ENCODE peak calls at places on chromosomes 2 and 18, in six cellular contexts. One of them, this sample, is unnamed.

GRCh38 chr2:28747714-28748113 is 3.9 kb upstream of the PPP1CB start:
- DNase-seq in heart left ventricle: no peak
- DNase-seq in A549: no peak
- DNase-seq in left ventricle myocardium inferior: no peak
- DNase-seq in thyroid gland: no peak
- DNase-seq in HL-60: no peak
- DNase-seq in this sample: no peak

GRCh38 chr2:233142355-233142897 is 82.3 kb downstream of the INPP5D start:
- DNase-seq in heart left ventricle: no peak
- DNase-seq in A549: no peak
- DNase-seq in left ventricle myocardium inferior: no peak
- DNase-seq in thyroid gland: no peak
- DNase-seq in HL-60: no peak
- DNase-seq in this sample: no peak

GRCh38 chr2:118112771-118113334 is 24.6 kb downstream of the INSIG2 start:
- DNase-seq in heart left ventricle: no peak
- DNase-seq in A549: peak; percentile 15
- DNase-seq in left ventricle myocardium inferior: no peak
- DNase-seq in thyroid gland: no peak
- DNase-seq in HL-60: no peak
- DNase-seq in this sample: no peak

GRCh38 chr2:109715302-109715937 is 78.7 kb upstream of the RGPD5 start:
- DNase-seq in heart left ventricle: no peak
- DNase-seq in A549: no peak
- DNase-seq in left ventricle myocardium inferior: no peak
- DNase-seq in thyroid gland: peak; percentile 54
- DNase-seq in HL-60: no peak
- DNase-seq in this sample: no peak

GRCh38 chr2:132640116-132640515 is 29.9 kb downstream of the LYPD1 start:
- DNase-seq in heart left ventricle: no peak
- DNase-seq in A549: no peak
- DNase-seq in left ventricle myocardium inferior: no peak
- DNase-seq in thyroid gland: no peak
- DNase-seq in HL-60: no peak
- DNase-seq in this sample: no peak

GRCh38 chr18:7812431-7813063 is 245.4 kb downstream of the PTPRM start:
- DNase-seq in heart left ventricle: no peak
- DNase-seq in A549: no peak
- DNase-seq in left ventricle myocardium inferior: no peak
- DNase-seq in thyroid gland: peak; percentile 15
- DNase-seq in HL-60: no peak
- DNase-seq in this sample: no peak

GRCh38 chr2:27000228-27000627 is 29.8 kb downstream of the MAPRE3 start:
- DNase-seq in heart left ventricle: no peak
- DNase-seq in A549: no peak
- DNase-seq in left ventricle myocardium inferior: no peak
- DNase-seq in thyroid gland: no peak
- DNase-seq in HL-60: no peak
- DNase-seq in this sample: no peak

GRCh38 chr2:177161741-177162440 is 50.7 kb upstream of the HNRNPA3 start:
- DNase-seq in heart left ventricle: no peak
- DNase-seq in A549: no peak
- DNase-seq in left ventricle myocardium inferior: no peak
- DNase-seq in thyroid gland: no peak
- DNase-seq in HL-60: no peak
- DNase-seq in this sample: no peak

GRCh38 chr2:109466674-109467575 is 146.8 kb downstream of the SEPTIN10 start:
- DNase-seq in heart left ventricle: no peak
- DNase-seq in A549: no peak
- DNase-seq in left ventricle myocardium inferior: no peak
- DNase-seq in thyroid gland: peak; percentile 69
- DNase-seq in HL-60: no peak
- DNase-seq in this sample: no peak

GRCh38 chr2:233121856-233122255 is 61.7 kb downstream of the INPP5D start:
- DNase-seq in heart left ventricle: no peak
- DNase-seq in A549: no peak
- DNase-seq in left ventricle myocardium inferior: no peak
- DNase-seq in thyroid gland: no peak
- DNase-seq in HL-60: no peak
- DNase-seq in this sample: no peak

GRCh38 chr18:77093067-77093430 is 39.5 kb downstream of the MBP start:
- DNase-seq in heart left ventricle: no peak
- DNase-seq in A549: no peak
- DNase-seq in left ventricle myocardium inferior: no peak
- DNase-seq in thyroid gland: no peak
- DNase-seq in HL-60: no peak
- DNase-seq in this sample: no peak

GRCh38 chr2:121350884-121351283 is 65.9 kb upstream of the TFCP2L1 start:
- DNase-seq in heart left ventricle: no peak
- DNase-seq in A549: no peak
- DNase-seq in left ventricle myocardium inferior: no peak
- DNase-seq in thyroid gland: no peak
- DNase-seq in HL-60: no peak
- DNase-seq in this sample: no peak

GRCh38 chr2:9083287-9083686 is 79.8 kb upstream of the MBOAT2 start:
- DNase-seq in heart left ventricle: no peak
- DNase-seq in A549: no peak
- DNase-seq in left ventricle myocardium inferior: no peak
- DNase-seq in thyroid gland: no peak
- DNase-seq in HL-60: no peak
- DNase-seq in this sample: no peak

GRCh38 chr2:135942936-135943688 is 42.3 kb downstream of the DARS1 start:
- DNase-seq in heart left ventricle: no peak
- DNase-seq in A549: no peak
- DNase-seq in left ventricle myocardium inferior: no peak
- DNase-seq in thyroid gland: no peak
- DNase-seq in HL-60: no peak
- DNase-seq in this sample: no peak

GRCh38 chr2:224887159-224887558 is 155.1 kb downstream of the DOCK10 start:
- DNase-seq in heart left ventricle: no peak
- DNase-seq in A549: no peak
- DNase-seq in left ventricle myocardium inferior: no peak
- DNase-seq in thyroid gland: no peak
- DNase-seq in HL-60: no peak
- DNase-seq in this sample: no peak

GRCh38 chr2:105383456-105383855 is 15.4 kb downstream of the FHL2 start:
- DNase-seq in heart left ventricle: no peak
- DNase-seq in A549: no peak
- DNase-seq in left ventricle myocardium inferior: no peak
- DNase-seq in thyroid gland: no peak
- DNase-seq in HL-60: no peak
- DNase-seq in this sample: no peak

GRCh38 chr2:95333888-95334338 is 36.8 kb downstream of the KCNIP3 start:
- DNase-seq in heart left ventricle: no peak
- DNase-seq in A549: no peak
- DNase-seq in left ventricle myocardium inferior: peak; percentile 10
- DNase-seq in thyroid gland: peak; percentile 95
- DNase-seq in HL-60: no peak
- DNase-seq in this sample: no peak

GRCh38 chr18:75207298-75208054 is 1.5 kb downstream of the PTGR3 start:
- DNase-seq in heart left ventricle: no peak
- DNase-seq in A549: no peak
- DNase-seq in left ventricle myocardium inferior: no peak
- DNase-seq in thyroid gland: peak; percentile 52
- DNase-seq in HL-60: no peak
- DNase-seq in this sample: no peak

GRCh38 chr18:37965572-37965970 is 400.0 kb upstream of the CELF4 start:
- DNase-seq in heart left ventricle: no peak
- DNase-seq in A549: no peak
- DNase-seq in left ventricle myocardium inferior: no peak
- DNase-seq in thyroid gland: no peak
- DNase-seq in HL-60: no peak
- DNase-seq in this sample: no peak
- H3K27ac ChIP-seq in heart left ventricle: no peak overlapping the region
- H3K27ac ChIP-seq in A549: no peak overlapping the region
- H3K27ac ChIP-seq in left ventricle myocardium inferior: no peak overlapping the region
- H3K27ac ChIP-seq in thyroid gland: no peak overlapping the region
- H3K27ac ChIP-seq in HL-60: no peak overlapping the region
- H3K27ac ChIP-seq in this sample: no peak overlapping the region

GRCh38 chr18:25067291-25068050 is 284.5 kb downstream of the ZNF521 start:
- DNase-seq in heart left ventricle: no peak
- DNase-seq in A549: no peak
- DNase-seq in left ventricle myocardium inferior: no peak
- DNase-seq in thyroid gland: no peak
- DNase-seq in HL-60: no peak
- DNase-seq in this sample: no peak

GRCh38 chr18:25058520-25058919 is 293.4 kb downstream of the ZNF521 start:
- DNase-seq in heart left ventricle: no peak
- DNase-seq in A549: no peak
- DNase-seq in left ventricle myocardium inferior: no peak
- DNase-seq in thyroid gland: no peak
- DNase-seq in HL-60: no peak
- DNase-seq in this sample: no peak

GRCh38 chr18:25061345-25061744 is 290.6 kb downstream of the ZNF521 start:
- DNase-seq in heart left ventricle: no peak
- DNase-seq in A549: no peak
- DNase-seq in left ventricle myocardium inferior: no peak
- DNase-seq in thyroid gland: no peak
- DNase-seq in HL-60: no peak
- DNase-seq in this sample: no peak

GRCh38 chr18:25066536-25066935 is 285.4 kb downstream of the ZNF521 start:
- DNase-seq in heart left ventricle: no peak
- DNase-seq in A549: no peak
- DNase-seq in left ventricle myocardium inferior: no peak
- DNase-seq in thyroid gland: no peak
- DNase-seq in HL-60: no peak
- DNase-seq in this sample: no peak

DNA sequence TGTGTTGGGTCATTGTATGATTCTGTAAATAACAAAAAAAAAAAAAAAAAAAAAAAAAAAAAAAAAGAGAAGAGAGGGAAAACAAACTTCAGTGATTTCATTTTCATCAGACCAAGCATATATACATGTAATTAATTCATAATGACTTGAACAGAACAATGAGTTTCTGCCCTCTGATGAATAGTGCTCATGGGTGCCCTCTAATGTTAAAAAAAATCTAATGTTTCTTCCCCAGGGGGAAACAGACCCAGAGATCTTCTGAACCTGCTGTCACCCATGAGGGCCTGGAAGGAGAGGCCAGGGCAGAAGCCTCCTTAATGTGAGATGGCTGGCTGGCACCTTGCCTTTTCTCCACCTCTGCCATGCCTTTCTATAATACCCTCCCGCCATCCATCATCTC is 289.2 kb downstream of the ZNF521 start:
- DNase-seq in heart left ventricle: no peak
- DNase-seq in A549: no peak
- DNase-seq in left ventricle myocardium inferior: no peak
- DNase-seq in thyroid gland: no peak
- DNase-seq in HL-60: no peak
- DNase-seq in this sample: no peak
- TF ChIP-seq CTCF in heart left ventricle: no peak
- TF ChIP-seq CTCF in A549: no peak
- TF ChIP-seq CTCF in left ventricle myocardium inferior: no peak
- TF ChIP-seq CTCF in thyroid gland: no peak
- TF ChIP-seq CTCF in HL-60: no peak
- TF ChIP-seq CTCF in this sample: no peak

GRCh38 chr2:183124222-183124956 is at the start of gene NUP35:
- DNase-seq in heart left ventricle: peak; percentile 86
- DNase-seq in A549: peak; percentile 56
- DNase-seq in left ventricle myocardium inferior: peak; percentile 81
- DNase-seq in thyroid gland: peak; percentile 85
- DNase-seq in HL-60: peak; percentile 84
- DNase-seq in this sample: peak; percentile 88

GRCh38 chr2:183123959-183124221 is 353 bp upstream of the NUP35 start:
- DNase-seq in heart left ventricle: no peak
- DNase-seq in A549: no peak
- DNase-seq in left ventricle myocardium inferior: no peak
- DNase-seq in thyroid gland: no peak
- DNase-seq in HL-60: no peak
- DNase-seq in this sample: no peak

GRCh38 chr2:183124957-183125255 is 663 bp downstream of the NUP35 start:
- DNase-seq in heart left ventricle: no peak
- DNase-seq in A549: no peak
- DNase-seq in left ventricle myocardium inferior: no peak
- DNase-seq in thyroid gland: no peak
- DNase-seq in HL-60: no peak
- DNase-seq in this sample: no peak

GRCh38 chr2:183125659-183126341 is 1.6 kb downstream of the NUP35 start:
- DNase-seq in heart left ventricle: no peak
- DNase-seq in A549: no peak
- DNase-seq in left ventricle myocardium inferior: no peak
- DNase-seq in thyroid gland: no peak
- DNase-seq in HL-60: no peak
- DNase-seq in this sample: no peak

GRCh38 chr2:183126635-183127034 is 2.4 kb downstream of the NUP35 start:
- DNase-seq in heart left ventricle: no peak
- DNase-seq in A549: no peak
- DNase-seq in left ventricle myocardium inferior: no peak
- DNase-seq in thyroid gland: no peak
- DNase-seq in HL-60: no peak
- DNase-seq in this sample: no peak
- H3K27ac ChIP-seq in heart left ventricle: no peak overlapping the region
- H3K27ac ChIP-seq in A549: no peak overlapping the region
- H3K27ac ChIP-seq in left ventricle myocardium inferior: no peak overlapping the region
- H3K27ac ChIP-seq in thyroid gland: no peak overlapping the region
- H3K27ac ChIP-seq in HL-60: no peak overlapping the region
- H3K27ac ChIP-seq in this sample: no peak overlapping the region

DNA sequence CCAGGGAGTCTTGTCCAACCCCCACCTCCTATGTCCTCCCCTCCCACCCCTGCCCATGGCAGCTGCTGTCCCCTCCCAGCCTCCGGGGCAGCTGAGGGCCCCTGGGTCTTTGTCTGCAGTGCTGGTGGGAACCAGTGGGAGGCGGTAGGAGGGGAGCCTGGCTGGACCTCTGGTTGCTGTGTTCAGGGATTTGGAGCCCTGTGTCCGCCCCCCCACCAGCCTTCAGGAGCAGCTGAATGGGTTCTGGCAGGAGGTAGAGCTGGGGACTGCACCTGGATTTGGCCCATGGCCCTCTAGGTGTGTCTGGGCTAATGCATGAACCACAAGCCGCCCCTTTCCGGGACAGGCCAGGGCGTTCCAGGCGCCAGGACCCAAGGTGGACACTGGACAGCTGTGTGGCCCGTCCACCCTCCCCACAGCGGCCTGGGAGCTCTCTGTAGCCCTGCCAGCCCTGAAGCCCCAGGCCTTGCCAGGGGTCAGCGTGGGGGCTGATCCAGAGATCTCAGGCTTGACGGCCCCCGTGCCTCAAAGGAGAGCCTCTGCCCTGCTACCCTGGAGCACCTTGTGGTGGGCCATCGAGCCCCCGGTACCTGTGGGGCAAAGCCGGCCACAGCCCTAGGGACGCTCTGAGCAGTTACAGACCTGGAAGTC is 25.4 kb downstream of the GPC1 start:
- DNase-seq in heart left ventricle: peak; percentile 16
- DNase-seq in A549: no peak
- DNase-seq in left ventricle myocardium inferior: peak; percentile 10
- DNase-seq in thyroid gland: peak; percentile 1
- DNase-seq in HL-60: no peak
- DNase-seq in this sample: no peak
- TF ChIP-seq CTCF in heart left ventricle: no peak
- TF ChIP-seq CTCF in A549: no peak
- TF ChIP-seq CTCF in left ventricle myocardium inferior: no peak
- TF ChIP-seq CTCF in thyroid gland: no peak
- TF ChIP-seq CTCF in HL-60: no peak
- TF ChIP-seq CTCF in this sample: no peak

GRCh38 chr2:112811276-112811831 is 25.2 kb downstream of the IL1B start:
- DNase-seq in heart left ventricle: no peak
- DNase-seq in A549: no peak
- DNase-seq in left ventricle myocardium inferior: no peak
- DNase-seq in thyroid gland: no peak
- DNase-seq in HL-60: no peak
- DNase-seq in this sample: no peak
- H3K27ac ChIP-seq in heart left ventricle: peak overlapping the region; percentile 55
- H3K27ac ChIP-seq in A549: peak overlapping the region; percentile 66
- H3K27ac ChIP-seq in left ventricle myocardium inferior: peak overlapping the region; percentile 63
- H3K27ac ChIP-seq in thyroid gland: no peak overlapping the region
- H3K27ac ChIP-seq in HL-60: peak overlapping the region; percentile 43
- H3K27ac ChIP-seq in this sample: peak overlapping the region; percentile 62